ENCODE peak calls at places on chromosomes 4 and X, in ten cellular contexts. F is CD4-positive, alpha-beta T cell; D is stomach; S is Panc1; U is left lung; T is NT2/D1; O is tibial artery; G is tibial nerve; W is RWPE2; E is aorta. L is an unnamed sample. For H3K9me3, the result is how much of the 10 kb centered on the place peaks cover.

GRCh38 chr4:10305816-10306215 is 151.4 kb downstream of the ZNF518B start:
- DNase-seq in F (no peak), D (no peak), S (no peak), U (no peak), T (no peak), O (no peak), G (no peak), W (no peak), E (no peak), L (no peak)

GRCh38 chrX:150460063-150460462 is 96.9 kb downstream of the MAMLD1 start:
- DNase-seq in F (no peak), D (no peak), S (no peak), U (no peak), T (no peak), O (no peak), G (no peak), W (no peak), E (no peak), L (no peak)

GRCh38 chrX:38796926-38797325 is 4.3 kb upstream of the MID1IP1 start:
- DNase-seq in F (no peak), D (no peak), S (no peak), U (no peak), T (no peak), O (no peak), G (no peak), W (no peak), E (no peak), L (no peak)

GRCh38 chrX:138756234-138756633 is 44.7 kb upstream of the FGF13 start:
- DNase-seq in F (no peak), D (no peak), S (no peak), U (no peak), T (peak), O (peak), G (no peak), W (no peak), E (peak), L (no peak)

GRCh38 chr4:169899295-169899694 is 126.9 kb downstream of the MFAP3L start:
- DNase-seq in F (no peak), D (no peak), S (no peak), U (no peak), T (no peak), O (no peak), G (no peak), W (no peak), E (no peak), L (no peak)

GRCh38 chr4:86497131-86497530 is 97.0 kb upstream of the PTPN13 start:
- DNase-seq in F (no peak), D (no peak), S (no peak), U (no peak), T (no peak), O (no peak), G (no peak), W (no peak), E (no peak), L (no peak)

GRCh38 chr4:83386931-83387897 is 52.6 kb upstream of the HPSE start:
- DNase-seq in F (no peak), D (no peak), S (no peak), U (no peak), T (no peak), O (no peak), G (no peak), W (no peak), E (no peak), L (no peak)

GRCh38 chr4:185865901-185866328 is 53.9 kb upstream of the SORBS2 start:
- DNase-seq in F (no peak), D (peak), S (no peak), U (no peak), T (no peak), O (no peak), G (no peak), W (no peak), E (no peak), L (no peak)

GRCh38 chr4:4405358-4405962 is 18.6 kb downstream of the NSG1 start:
- DNase-seq in F (no peak), D (no peak), S (no peak), U (peak), T (no peak), O (no peak), G (no peak), W (no peak), E (peak), L (no peak)

GRCh38 chrX:153395613-153396319 is 5.4 kb downstream of the PNMA6E start:
- DNase-seq in F (no peak), D (no peak), S (no peak), U (no peak), T (no peak), O (no peak), G (no peak), W (no peak), E (no peak), L (no peak)

GRCh38 chrX:153394595-153394994 is 6.6 kb downstream of the PNMA6E start:
- DNase-seq in F (no peak), D (no peak), S (no peak), U (no peak), T (no peak), O (no peak), G (no peak), W (no peak), E (no peak), L (no peak)

GRCh38 chrX:153396320-153397195 is 4.6 kb downstream of the PNMA6E start:
- DNase-seq in F (no peak), D (no peak), S (no peak), U (no peak), T (no peak), O (no peak), G (no peak), W (no peak), E (no peak), L (no peak)

GRCh38 chrX:153388722-153389459 is 12.3 kb downstream of the PNMA6E start:
- DNase-seq in F (no peak), D (no peak), S (no peak), U (no peak), T (no peak), O (no peak), G (no peak), W (no peak), E (no peak), L (no peak)

DNA sequence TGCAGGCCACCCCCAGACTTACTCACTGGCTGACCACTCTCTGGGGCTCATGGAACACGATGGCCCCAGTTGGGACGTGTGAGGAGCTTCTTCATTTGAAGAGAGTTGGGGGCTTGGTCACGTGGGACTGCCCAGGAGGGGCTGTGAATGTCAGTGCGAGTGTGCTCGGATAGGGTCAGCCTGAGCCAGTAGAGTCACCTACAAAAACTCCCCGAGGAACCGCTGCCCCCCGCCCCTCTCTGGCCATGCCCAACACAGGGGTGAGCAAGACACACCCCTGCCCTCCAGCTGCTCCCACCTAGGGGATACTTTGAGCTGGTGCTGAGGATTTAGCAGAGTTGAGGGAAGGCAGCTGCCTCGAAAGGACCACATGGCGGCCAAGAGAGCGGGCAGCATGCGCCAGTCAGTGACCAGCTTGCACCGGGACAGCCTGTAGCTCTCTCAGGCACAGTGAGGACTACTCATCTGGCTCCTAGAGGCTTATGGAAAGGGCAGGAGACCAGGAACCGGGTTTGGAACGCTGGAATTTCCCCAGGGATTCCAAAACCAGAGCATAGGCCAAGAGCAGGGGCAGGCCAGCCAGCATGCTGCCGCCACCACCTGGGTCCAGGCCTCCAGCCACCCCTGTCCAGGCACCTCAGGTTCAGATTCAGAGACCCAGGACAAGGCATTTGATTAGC is 8.4 kb downstream of the PNMA6E start:
- DNase-seq in F (no peak), D (no peak), S (no peak), U (no peak), T (no peak), O (no peak), G (no peak), W (no peak), E (no peak), L (no peak)
- H3K9me3 ChIP-seq in F (under half), D (under half), S (under half), U (under half), T (under half), O (under half), G (under half), W (under half), E (under half), L (under half)

DNA sequence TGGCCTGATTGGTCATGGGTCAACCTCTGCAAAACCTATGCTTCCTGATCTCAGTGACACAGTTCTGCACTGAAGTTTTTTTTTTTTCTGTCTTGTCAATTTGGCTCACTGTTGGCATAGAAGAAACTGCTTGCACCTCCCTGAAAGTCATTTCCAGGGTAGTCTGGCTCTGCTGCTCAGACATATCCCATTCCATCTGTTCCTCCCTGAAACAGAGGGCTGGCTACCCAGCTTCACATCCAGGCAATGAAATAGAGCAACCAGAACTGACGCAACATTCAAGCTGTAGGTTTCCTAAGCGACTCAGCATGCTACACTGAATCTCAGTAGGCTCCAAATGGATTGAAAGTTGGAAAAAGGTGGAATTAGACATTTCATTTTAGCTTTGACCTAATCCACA is 176.8 kb upstream of the MBNL3 start:
- DNase-seq in F (no peak), D (no peak), S (no peak), U (no peak), T (no peak), O (no peak), G (no peak), W (no peak), E (no peak), L (no peak)
- H3K9me3 ChIP-seq in F (under half), D (under half), S (under half), U (under half), T (under half), O (under half), G (under half), W (under half), E (under half), L (under half)

DNA sequence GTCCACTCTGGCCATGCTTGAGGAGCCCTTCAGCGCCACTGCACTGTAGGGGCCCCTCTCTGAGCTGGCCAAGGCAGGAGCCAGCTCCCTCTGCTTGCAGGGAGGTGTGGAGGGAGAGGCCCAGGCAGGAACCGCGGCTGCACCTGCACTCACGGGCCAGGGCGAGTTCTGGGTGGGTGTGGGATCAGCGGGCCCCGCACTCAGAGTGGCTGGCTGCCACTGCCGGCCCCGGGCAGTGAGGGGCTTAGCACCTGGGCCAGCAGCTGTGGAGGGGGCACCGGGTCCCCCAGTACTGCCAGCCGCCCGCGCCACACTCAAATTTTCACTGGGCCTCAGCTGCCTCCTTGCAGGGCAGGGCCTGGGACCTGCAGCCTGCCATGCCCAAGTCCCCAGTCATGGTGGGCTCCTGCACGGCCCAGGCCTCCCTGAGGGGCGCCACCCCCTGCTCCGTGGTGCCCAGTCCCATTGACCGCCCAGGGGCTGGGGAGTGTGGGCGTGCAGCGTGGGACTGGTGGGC is 347.2 kb upstream of the SPOCK3 start:
- DNase-seq in F (no peak), D (no peak), S (no peak), U (peak), T (no peak), O (no peak), G (no peak), W (peak), E (no peak), L (no peak)
- H3K9me3 ChIP-seq in F (under half), D (under half), S (under half), U (half or more), T (under half), O (under half), G (under half), W (under half), E (under half), L (under half)

GRCh38 chrX:1075156-1075555 is 137.3 kb downstream of the CRLF2 start:
- DNase-seq in F (no peak), D (no peak), S (no peak), U (no peak), T (no peak), O (no peak), G (no peak), W (no peak), E (no peak), L (no peak)
- H3K9me3 ChIP-seq in F (under half), D (under half), S (under half), U (under half), T (under half), O (under half), G (under half), W (under half), E (under half), L (under half)

DNA sequence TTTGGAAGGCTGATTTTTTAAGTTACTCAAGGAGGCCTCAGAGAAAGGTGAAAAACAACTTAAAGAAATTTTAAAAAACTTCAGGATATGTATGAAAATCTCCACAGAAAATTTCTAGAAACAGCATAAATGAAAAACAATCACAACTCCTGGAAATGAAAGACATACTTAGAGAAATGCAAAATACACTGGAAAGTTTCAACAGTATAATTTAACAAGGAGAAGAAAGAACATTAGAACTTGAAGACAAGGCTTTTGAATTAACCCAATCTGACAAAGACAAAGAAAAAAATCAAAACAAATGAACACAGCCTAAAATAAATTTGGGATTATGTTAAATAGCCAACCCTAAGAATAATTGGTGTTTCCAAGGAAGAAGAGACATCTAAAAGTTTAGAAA is 300.5 kb downstream of the ANTXR2 start:
- DNase-seq in F (no peak), D (no peak), S (no peak), U (no peak), T (no peak), O (no peak), G (no peak), W (no peak), E (no peak), L (no peak)
- H3K9me3 ChIP-seq in F (under half), D (under half), S (under half), U (half or more), T (under half), O (under half), G (half or more), W (under half), E (under half), L (under half)

GRCh38 chr4:157739237-157739636 is 433.6 kb downstream of the GASK1B start:
- DNase-seq in F (no peak), D (no peak), S (no peak), U (no peak), T (no peak), O (no peak), G (no peak), W (no peak), E (no peak), L (no peak)
- H3K9me3 ChIP-seq in F (under half), D (under half), S (under half), U (under half), T (under half), O (under half), G (under half), W (under half), E (under half), L (under half)

DNA sequence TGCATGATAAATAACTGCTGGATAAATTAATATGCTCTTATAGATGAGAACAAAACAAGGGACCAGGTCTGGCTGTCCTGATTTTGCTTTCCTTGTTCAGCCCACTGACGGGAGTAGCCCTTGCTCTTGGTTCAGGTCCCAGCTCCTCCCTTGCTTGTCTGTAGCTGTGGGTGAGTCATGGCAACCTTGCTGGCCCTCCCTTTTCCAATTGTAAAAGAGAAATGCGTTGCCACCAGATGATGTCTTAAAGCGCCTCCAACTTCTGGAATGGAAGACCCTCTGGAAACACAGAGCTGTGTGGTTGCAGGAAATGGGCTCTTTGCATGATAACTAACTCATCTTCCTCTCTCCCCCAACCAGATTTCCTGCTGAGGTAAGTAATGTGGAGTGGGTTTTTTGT is 171.4 kb downstream of the AASDH start:
- DNase-seq in F (no peak), D (peak), S (no peak), U (no peak), T (no peak), O (no peak), G (no peak), W (no peak), E (peak), L (no peak)
- H3K9me3 ChIP-seq in F (under half), D (under half), S (under half), U (under half), T (under half), O (under half), G (under half), W (under half), E (under half), L (under half)

L was measured in T-helper 17 cell.